ENCODE peak calls at places on chromosomes 6 and 20, in eight cellular contexts. W, G, E, Y, R, L, M and N are unnamed samples.
A peak's percentile ranks its signal among the peaks of the same experiment; 100 is the strongest.

GRCh38 chr20:48008850-48009535 is 223.7 kb upstream of the SULF2 start:
- DNase-seq in W (peak; percentile 69), G (no peak), E (no peak), Y (no peak), R (no peak), L (no peak), M (no peak), N (no peak)

GRCh38 chr6:138410972-138411667 is 7.1 kb downstream of the HEBP2 start:
- DNase-seq in W (peak; percentile 85), G (no peak), E (no peak), Y (peak; percentile 20), R (no peak), L (no peak), M (no peak), N (no peak)

GRCh38 chr6:56756791-56757582 is 114.3 kb upstream of the DST start:
- DNase-seq in W (peak; percentile 65), G (no peak), E (no peak), Y (no peak), R (no peak), L (no peak), M (no peak), N (no peak)

GRCh38 chr20:51497542-51498467 is 44.7 kb downstream of the NFATC2 start:
- DNase-seq in W (peak; percentile 43), G (peak; percentile 56), E (no peak), Y (no peak), R (peak; percentile 77), L (no peak), M (no peak), N (no peak)

GRCh38 chr6:155185544-155185943 is 78.3 kb upstream of the CLDN20 start:
- DNase-seq in W (peak; percentile 26), G (no peak), E (no peak), Y (peak; percentile 59), R (no peak), L (peak; percentile 59), M (peak; percentile 52), N (no peak)

GRCh38 chr6:105476978-105477377 is 74.1 kb upstream of the PREP start:
- DNase-seq in W (no peak), G (no peak), E (no peak), Y (no peak), R (no peak), L (no peak), M (no peak), N (no peak)

GRCh38 chr6:88238065-88238464 is 71.9 kb upstream of the CNR1 start:
- DNase-seq in W (peak; percentile 17), G (no peak), E (no peak), Y (peak; percentile 39), R (no peak), L (peak; percentile 73), M (peak; percentile 33), N (no peak)

GRCh38 chr6:122804962-122805499 is 16.0 kb downstream of the SMPDL3A start:
- DNase-seq in W (no peak), G (no peak), E (no peak), Y (no peak), R (no peak), L (no peak), M (no peak), N (no peak)

GRCh38 chr6:113998811-113999210 is 27.9 kb upstream of the HDAC2 start:
- DNase-seq in W (no peak), G (no peak), E (no peak), Y (no peak), R (no peak), L (no peak), M (no peak), N (no peak)

GRCh38 chr6:30690403-30691207 is at the start of gene NRM:
- DNase-seq in W (peak; percentile 96), G (peak; percentile 94), E (no peak), Y (peak; percentile 73), R (peak; percentile 58), L (peak; percentile 95), M (peak; percentile 90), N (peak; percentile 96)

GRCh38 chr20:48690888-48691287 is 136.9 kb downstream of the PREX1 start:
- DNase-seq in W (no peak), G (no peak), E (no peak), Y (no peak), R (no peak), L (peak; percentile 43), M (peak; percentile 78), N (no peak)

GRCh38 chr6:90764001-90764400 is 177.1 kb upstream of the MAP3K7 start:
- DNase-seq in W (peak; percentile 1), G (no peak), E (no peak), Y (no peak), R (no peak), L (no peak), M (no peak), N (no peak)

DNA sequence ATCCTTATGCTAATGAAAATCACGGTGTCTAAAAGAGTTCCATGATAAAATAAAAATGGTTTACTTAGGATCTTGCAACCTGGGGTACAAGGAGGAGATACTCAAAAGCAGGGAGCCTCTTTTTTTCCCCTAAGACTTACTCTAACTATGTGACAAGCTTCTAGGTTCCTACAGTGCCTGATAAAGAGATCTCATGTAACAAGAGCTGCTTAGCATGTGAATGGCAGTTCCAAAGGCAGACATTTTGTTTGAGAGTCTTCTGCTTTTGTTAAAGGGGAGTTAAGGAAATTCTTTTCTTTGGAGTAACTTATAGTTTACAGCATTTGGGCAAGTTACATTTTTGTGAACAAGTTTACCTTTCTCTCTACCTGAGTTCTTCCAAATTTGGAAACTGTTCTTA is 945.8 kb upstream of the ADGRB3 start:
- DNase-seq in W (no peak), G (no peak), E (no peak), Y (no peak), R (no peak), L (peak; percentile 54), M (no peak), N (no peak)
- H3K4me3 ChIP-seq in W (no peak overlapping the region), G (no peak overlapping the region), E (no peak overlapping the region), Y (no peak overlapping the region), R (no peak overlapping the region), L (no peak overlapping the region), M (no peak overlapping the region), N (no peak overlapping the region)

GRCh38 chr6:26122402-26122792 is 35.2 kb downstream of the HFE start:
- DNase-seq in W (peak; percentile 46), G (no peak), E (no peak), Y (peak; percentile 74), R (no peak), L (peak; percentile 68), M (peak; percentile 25), N (no peak)

GRCh38 chr6:26122005-26122388 is 34.8 kb downstream of the HFE start:
- DNase-seq in W (no peak), G (no peak), E (no peak), Y (peak; percentile 24), R (no peak), L (no peak), M (no peak), N (no peak)

GRCh38 chr6:26122793-26123674 is 35.8 kb downstream of the HFE start:
- DNase-seq in W (peak; percentile 94), G (peak; percentile 95), E (peak; percentile 93), Y (peak; percentile 99), R (peak; percentile 95), L (peak; percentile 99), M (peak; percentile 97), N (peak; percentile 96)

GRCh38 chr6:26120807-26121140 is 33.5 kb downstream of the HFE start:
- DNase-seq in W (no peak), G (no peak), E (no peak), Y (no peak), R (no peak), L (no peak), M (no peak), N (no peak)

GRCh38 chr6:26121141-26122004 is 34.1 kb downstream of the HFE start:
- DNase-seq in W (peak; percentile 15), G (no peak), E (no peak), Y (peak; percentile 88), R (no peak), L (no peak), M (no peak), N (no peak)
- H3K27ac ChIP-seq in W (no peak overlapping the region), G (no peak overlapping the region), E (no peak overlapping the region), Y (peak overlapping the region; percentile 98), R (peak overlapping the region; percentile 97), L (peak overlapping the region; percentile 97), M (no peak overlapping the region), N (peak overlapping the region; percentile 51)

DNA sequence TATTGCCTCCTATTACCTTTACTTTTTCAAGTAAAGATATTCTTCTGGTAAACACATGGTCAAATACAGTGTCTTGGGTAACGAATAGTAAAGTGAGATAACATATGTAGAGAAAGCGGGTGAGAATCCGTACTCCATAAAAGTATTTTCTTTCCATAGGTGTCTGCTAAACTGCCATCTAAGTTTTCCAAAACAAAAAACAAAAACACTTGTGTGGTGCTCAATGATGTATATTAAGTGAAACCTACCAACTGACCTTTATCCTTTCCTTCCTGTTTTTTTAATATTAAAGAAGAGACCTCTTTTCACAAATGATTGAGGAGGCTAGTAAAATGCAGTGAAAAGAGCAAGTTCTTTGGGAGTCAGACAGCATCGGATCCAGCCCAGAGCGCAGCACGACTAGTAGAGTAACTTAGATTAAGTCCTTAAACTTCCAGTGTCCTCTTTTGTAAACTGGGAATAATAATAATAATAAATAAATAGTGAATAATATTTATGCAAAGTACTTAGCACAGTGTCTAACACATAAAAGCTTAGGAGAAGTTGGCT is 437 bp upstream of the CDKAL1 start:
- DNase-seq in W (no peak), G (no peak), E (no peak), Y (no peak), R (no peak), L (peak; percentile 44), M (no peak), N (no peak)
- H3K4me3 ChIP-seq in W (peak overlapping the region; percentile 95), G (peak overlapping the region; percentile 93), E (peak overlapping the region; percentile 96), Y (peak overlapping the region; percentile 58), R (peak overlapping the region; percentile 77), L (peak overlapping the region; percentile 75), M (peak overlapping the region; percentile 63), N (peak overlapping the region; percentile 93)

GRCh38 chr20:19779634-19780033 is 21.6 kb downstream of the RIN2 start:
- DNase-seq in W (no peak), G (no peak), E (no peak), Y (no peak), R (no peak), L (no peak), M (no peak), N (no peak)

GRCh38 chr20:19777311-19777710 is 19.3 kb downstream of the RIN2 start:
- DNase-seq in W (no peak), G (no peak), E (no peak), Y (no peak), R (no peak), L (no peak), M (no peak), N (no peak)

GRCh38 chr20:19778404-19778803 is 20.3 kb downstream of the RIN2 start:
- DNase-seq in W (peak; percentile 58), G (no peak), E (no peak), Y (no peak), R (no peak), L (no peak), M (no peak), N (no peak)

GRCh38 chr20:19780261-19780660 is 22.2 kb downstream of the RIN2 start:
- DNase-seq in W (no peak), G (no peak), E (no peak), Y (no peak), R (no peak), L (no peak), M (no peak), N (no peak)

DNA sequence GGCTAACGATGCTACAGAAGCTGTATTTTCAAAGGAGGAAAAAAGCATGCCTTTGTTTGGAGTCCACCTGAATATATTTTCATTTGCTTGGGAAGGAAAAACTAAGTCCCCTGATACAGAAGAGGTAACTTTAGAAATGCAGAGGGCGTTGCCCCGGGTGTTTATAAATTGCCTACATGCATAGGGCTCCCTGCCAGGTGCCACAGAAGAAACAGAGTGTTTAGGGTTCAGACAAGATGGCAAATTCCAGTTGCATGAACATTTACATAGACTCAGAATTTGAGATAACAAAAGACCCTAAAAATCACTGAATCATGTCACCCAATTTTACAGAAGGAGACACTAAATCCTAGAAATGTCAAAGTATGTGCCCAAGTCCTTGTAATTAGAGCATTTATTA is 19.9 kb downstream of the RIN2 start:
- DNase-seq in W (peak; percentile 29), G (no peak), E (no peak), Y (no peak), R (no peak), L (no peak), M (no peak), N (no peak)
- H3K27ac ChIP-seq in W (no peak overlapping the region), G (peak overlapping the region; percentile 32), E (no peak overlapping the region), Y (no peak overlapping the region), R (no peak overlapping the region), L (no peak overlapping the region), M (peak overlapping the region; percentile 10), N (peak overlapping the region; percentile 67)